ENCODE peak calls at places on chromosome 19, in seven cellular contexts. X, N, V, D, S, O and M are unnamed samples.

GRCh38 chr19:46571495-46571894 is 29.6 kb upstream of the CALM3 start:
- DNase-seq in X (no peak), N (no peak), V (no peak), D (no peak), S (no peak), O (no peak), M (no peak)

GRCh38 chr19:35332817-35333216 is 3.8 kb downstream of the CD22 start:
- DNase-seq in X (no peak), N (no peak), V (no peak), D (no peak), S (no peak), O (peak; percentile 24), M (no peak)

GRCh38 chr19:18479964-18480723 is 41.7 kb downstream of the ELL start:
- DNase-seq in X (peak; percentile 92), N (no peak), V (peak; percentile 94), D (peak; percentile 88), S (no peak), O (no peak), M (no peak)

GRCh38 chr19:40503300-40503699 is 36.5 kb downstream of the SPTBN4 start:
- DNase-seq in X (no peak), N (no peak), V (no peak), D (no peak), S (no peak), O (no peak), M (no peak)

GRCh38 chr19:16076958-16077611 is 790 bp downstream of the TPM4 start:
- DNase-seq in X (peak; percentile 82), N (no peak), V (peak; percentile 59), D (peak; percentile 73), S (no peak), O (peak; percentile 20), M (no peak)

GRCh38 chr19:55362174-55362989 is 678 bp downstream of the GARIN5B start:
- DNase-seq in X (no peak), N (no peak), V (no peak), D (no peak), S (no peak), O (no peak), M (no peak)

GRCh38 chr19:10292206-10292788 is 2.5 kb downstream of the ICAM5 start:
- DNase-seq in X (peak; percentile 92), N (no peak), V (peak; percentile 71), D (peak; percentile 73), S (peak; percentile 36), O (peak; percentile 70), M (peak; percentile 86)

GRCh38 chr19:9494096-9494495 is 4.3 kb downstream of the ZNF560 start:
- DNase-seq in X (no peak), N (no peak), V (no peak), D (no peak), S (no peak), O (no peak), M (no peak)

GRCh38 chr19:54426291-54426918 is 11.1 kb downstream of the TTYH1 start:
- DNase-seq in X (no peak), N (no peak), V (no peak), D (no peak), S (no peak), O (no peak), M (no peak)

GRCh38 chr19:46297700-46298476 is 1.0 kb downstream of the HIF3A start:
- DNase-seq in X (peak; percentile 86), N (no peak), V (peak; percentile 91), D (peak; percentile 35), S (peak; percentile 33), O (no peak), M (peak; percentile 38)

GRCh38 chr19:4186087-4186993 is 3.9 kb downstream of the ANKRD24 start:
- DNase-seq in X (no peak), N (peak; percentile 39), V (peak; percentile 41), D (peak; percentile 88), S (no peak), O (peak; percentile 84), M (peak; percentile 73)
- H3K27me3 ChIP-seq in X (peaks cover 3% of the 10 kb centered on the region), N (no peaks in the 10 kb centered on the region), V (peaks cover 25% of the 10 kb centered on the region), D (no peaks in the 10 kb centered on the region), S (no peaks in the 10 kb centered on the region), O (no peaks in the 10 kb centered on the region), M (no peaks in the 10 kb centered on the region)

GRCh38 chr19:17240062-17240854 is 5.5 kb downstream of the NR2F6 start:
- DNase-seq in X (no peak), N (no peak), V (no peak), D (no peak), S (no peak), O (no peak), M (no peak)

GRCh38 chr19:17237747-17238706 is 7.7 kb downstream of the NR2F6 start:
- DNase-seq in X (no peak), N (no peak), V (no peak), D (no peak), S (no peak), O (no peak), M (no peak)

GRCh38 chr19:17242431-17243208 is 3.1 kb downstream of the NR2F6 start:
- DNase-seq in X (no peak), N (no peak), V (no peak), D (no peak), S (no peak), O (no peak), M (no peak)

GRCh38 chr19:17243340-17243853 is 2.3 kb downstream of the NR2F6 start:
- DNase-seq in X (no peak), N (no peak), V (no peak), D (no peak), S (no peak), O (no peak), M (no peak)

DNA sequence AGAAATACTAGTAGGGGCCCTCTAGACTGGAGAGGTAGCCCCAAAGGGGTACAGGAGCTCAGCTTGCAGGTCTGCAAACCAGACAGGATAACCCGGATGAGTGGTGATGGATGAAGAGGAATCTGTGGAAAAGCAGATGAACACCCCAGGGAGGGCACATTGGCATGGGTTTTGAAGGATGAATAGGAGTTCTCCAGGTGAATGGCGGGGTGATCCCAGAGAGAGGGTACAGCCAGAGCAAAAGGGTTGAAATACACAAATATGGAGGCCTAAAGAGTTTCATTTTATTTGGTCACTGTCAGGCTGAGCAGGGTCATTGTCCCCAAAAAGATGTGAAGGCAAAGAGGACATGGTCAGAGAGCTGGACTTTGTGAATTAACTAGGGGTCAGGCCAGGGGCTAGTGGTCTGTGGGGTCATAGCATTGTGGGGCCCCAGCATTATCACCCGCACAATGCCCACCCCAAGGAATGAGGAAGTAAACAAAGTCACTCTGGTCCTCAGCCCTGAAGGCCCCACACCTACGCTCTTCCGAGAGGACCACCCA is 4.8 kb downstream of the NR2F6 start:
- DNase-seq in X (no peak), N (no peak), V (no peak), D (no peak), S (no peak), O (no peak), M (no peak)
- H3K27ac ChIP-seq in X (no peak overlapping the region), N (no peak overlapping the region), V (peak overlapping the region; percentile 88), D (no peak overlapping the region), S (peak overlapping the region; percentile 56), O (no peak overlapping the region), M (no peak overlapping the region)

GRCh38 chr19:30665449-30665848 is 293.3 kb downstream of the ZNF536 start:
- DNase-seq in X (no peak), N (no peak), V (no peak), D (no peak), S (no peak), O (no peak), M (no peak)

GRCh38 chr19:30667227-30667626 is 295.0 kb downstream of the ZNF536 start:
- DNase-seq in X (no peak), N (no peak), V (no peak), D (no peak), S (no peak), O (no peak), M (no peak)

GRCh38 chr19:30664358-30665058 is 292.3 kb downstream of the ZNF536 start:
- DNase-seq in X (no peak), N (no peak), V (no peak), D (peak; percentile 93), S (no peak), O (no peak), M (no peak)

GRCh38 chr19:30667746-30668145 is 295.6 kb downstream of the ZNF536 start:
- DNase-seq in X (no peak), N (no peak), V (no peak), D (no peak), S (no peak), O (no peak), M (no peak)

DNA sequence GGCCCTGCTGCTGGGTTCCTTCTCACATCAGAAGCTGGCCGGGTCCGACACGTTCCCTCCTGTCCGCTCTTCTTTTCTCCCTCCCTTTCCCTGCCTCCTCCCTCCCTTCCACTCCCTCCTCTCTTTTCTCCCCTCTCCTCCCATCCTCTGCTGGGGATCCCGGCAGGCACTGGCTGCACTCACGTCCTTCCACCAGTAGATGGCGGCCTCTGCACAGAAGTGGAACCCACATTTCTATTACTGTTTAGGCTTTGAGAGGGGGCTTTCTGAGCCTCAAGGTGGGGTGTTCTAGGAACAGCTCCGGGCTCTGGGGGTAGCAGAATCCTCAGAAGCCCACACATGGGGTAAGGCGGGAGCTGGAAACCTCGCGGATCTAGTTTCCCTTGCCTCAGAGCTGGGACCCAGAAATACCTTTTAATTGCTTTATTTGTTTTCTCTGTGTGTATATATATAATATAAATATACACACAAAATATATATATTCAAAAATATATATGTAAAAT is 294.2 kb downstream of the ZNF536 start:
- DNase-seq in X (no peak), N (no peak), V (peak; percentile 35), D (peak; percentile 56), S (no peak), O (peak; percentile 40), M (no peak)
- TF ChIP-seq CTCF in X (peak; percentile 55), N (peak; percentile 98), V (peak; percentile 84), D (peak; percentile 82), S (peak; percentile 89), O (peak; percentile 83), M (peak; percentile 91)

GRCh38 chr19:39199025-39199424 is 2.3 kb downstream of the NCCRP1 start:
- DNase-seq in X (no peak), N (peak; percentile 6), V (no peak), D (peak; percentile 86), S (no peak), O (no peak), M (peak; percentile 67)

GRCh38 chr19:39197808-39198207 is 1.0 kb downstream of the NCCRP1 start:
- DNase-seq in X (no peak), N (no peak), V (no peak), D (no peak), S (no peak), O (no peak), M (no peak)

GRCh38 chr19:39200818-39201145 is 3.3 kb downstream of the SYCN start:
- DNase-seq in X (no peak), N (no peak), V (no peak), D (no peak), S (no peak), O (no peak), M (no peak)

GRCh38 chr19:39202998-39203355 is 1.1 kb downstream of the SYCN start:
- DNase-seq in X (no peak), N (no peak), V (no peak), D (no peak), S (no peak), O (no peak), M (no peak)

DNA sequence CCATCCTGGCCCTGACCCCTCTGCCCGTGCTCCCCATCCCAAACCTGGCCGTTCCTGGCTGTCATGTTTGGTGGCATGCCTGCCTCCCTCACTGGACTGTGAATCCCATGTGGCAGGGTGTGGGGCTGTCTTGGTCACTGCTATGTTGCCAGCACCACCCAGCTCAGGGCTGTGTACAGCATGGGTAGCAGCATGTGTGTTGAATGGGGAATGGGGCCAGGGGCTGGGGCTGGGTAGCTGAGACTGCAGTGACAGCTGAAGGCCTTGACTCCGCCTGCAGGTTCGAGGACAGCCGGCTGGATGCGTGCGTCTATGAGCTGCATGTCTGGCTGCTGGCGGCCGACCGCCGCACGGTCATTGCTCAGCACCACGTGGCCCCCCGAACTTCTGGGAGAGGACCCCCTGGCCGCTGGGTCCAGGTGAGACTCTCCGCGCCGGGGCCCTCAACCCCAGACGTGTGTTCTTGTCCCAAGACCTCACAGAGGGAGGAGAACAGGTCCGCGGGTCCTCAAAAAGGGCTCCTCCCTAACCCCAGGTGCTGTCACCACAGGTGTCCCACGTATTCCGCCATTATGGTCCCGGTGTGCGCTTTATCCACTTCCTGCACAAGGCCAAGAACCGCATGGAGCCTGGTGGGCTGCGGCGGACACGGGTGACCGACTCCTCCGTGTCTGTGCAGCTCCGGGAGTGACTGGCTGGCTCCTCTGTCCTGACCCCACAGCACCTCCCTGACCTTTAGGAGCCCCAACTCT is 3.5 kb downstream of the NCCRP1 start:
- DNase-seq in X (no peak), N (no peak), V (no peak), D (no peak), S (no peak), O (no peak), M (no peak)
- H3K27me3 ChIP-seq in X (peaks cover 85% of the 10 kb centered on the region), N (peaks cover 55% of the 10 kb centered on the region), V (peaks cover 99% of the 10 kb centered on the region), D (peaks cover 30% of the 10 kb centered on the region), S (peaks cover 22% of the 10 kb centered on the region), O (peaks cover 14% of the 10 kb centered on the region), M (peaks cover 87% of the 10 kb centered on the region)